ENCODE peak calls at places on chromosomes 16 and 17, in seven cellular contexts. K is SJSA1; T is left ventricle myocardium inferior; J is mucosa of descending colon; Q is uterus; D is SJCRH30; V is CD8-positive, alpha-beta memory T cell. Z is an unnamed sample.

GRCh38 chr17:9434502-9435113 is 141.0 kb downstream of the STX8 start:
- DNase-seq in T (no peak), Q (no peak), K (no peak), V (no peak), J (peak; percentile 16), D (peak; percentile 18), Z (no peak)

GRCh38 chr16:57635266-57636097 is 7.1 kb downstream of the ADGRG1 start:
- DNase-seq in D (no peak), J (peak; percentile 82), Q (no peak), K (no peak), T (no peak), V (no peak), Z (no peak)

GRCh38 chr16:81469710-81470481 is 25.3 kb downstream of the CMIP start:
- DNase-seq in T (peak; percentile 39), V (peak; percentile 72), D (no peak), Q (no peak), K (no peak), J (no peak), Z (peak; percentile 74)

GRCh38 chr16:67183627-67184452 is at the start of gene MATCAP1:
- DNase-seq in J (peak; percentile 95), D (peak; percentile 100), T (peak; percentile 93), V (peak; percentile 97), K (peak; percentile 98), Q (peak; percentile 97), Z (peak; percentile 97)

GRCh38 chr16:69397821-69398521 is 12.2 kb upstream of the TERF2 start:
- DNase-seq in V (no peak), K (peak; percentile 73), Q (peak; percentile 55), D (peak; percentile 65), J (peak; percentile 49), T (no peak), Z (no peak)

GRCh38 chr17:56629450-56630187 is 36.1 kb downstream of the NOG start:
- DNase-seq in K (peak; percentile 77), D (peak; percentile 45), Q (no peak), T (no peak), J (no peak), V (peak; percentile 34), Z (no peak)

GRCh38 chr17:82933911-82934310 is 94.1 kb upstream of the ZNF750 start:
- DNase-seq in J (no peak), D (no peak), T (peak; percentile 7), Q (peak; percentile 10), V (no peak), K (no peak), Z (peak; percentile 67)

GRCh38 chr17:19996502-19996901 is 12.7 kb upstream of the SPECC1 start:
- DNase-seq in K (no peak), V (no peak), Q (no peak), J (no peak), T (no peak), D (peak; percentile 94), Z (no peak)

GRCh38 chr16:27532088-27532810 is 17.5 kb downstream of the GTF3C1 start:
- DNase-seq in T (no peak), V (no peak), J (no peak), D (peak; percentile 73), K (no peak), Q (no peak), Z (no peak)

GRCh38 chr17:30809867-30810266 is 14.6 kb downstream of the CRLF3 start:
- DNase-seq in K (no peak), J (no peak), Q (no peak), D (no peak), V (no peak), T (no peak), Z (no peak)

DNA sequence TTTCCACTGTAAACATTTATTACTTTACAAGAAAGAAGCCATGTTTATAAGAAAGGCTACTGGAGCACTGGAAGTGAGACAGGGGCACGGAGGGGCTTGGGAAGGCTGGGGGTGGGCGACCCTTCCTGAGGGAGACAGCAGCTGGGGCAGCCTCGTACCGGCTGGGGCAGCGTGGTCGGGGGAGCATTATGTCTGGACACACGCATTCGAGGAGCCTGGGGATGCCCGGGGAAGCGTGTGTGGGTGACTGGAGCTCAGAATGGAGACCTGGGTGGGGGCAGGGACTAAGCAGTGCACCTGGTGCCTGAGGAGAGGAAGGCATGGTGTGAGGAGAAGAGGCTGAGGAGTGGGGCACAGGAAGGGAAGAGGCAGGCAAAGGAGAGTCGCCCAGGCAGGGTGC is 64.5 kb downstream of the SRCIN1 start:
- DNase-seq in T (no peak), D (no peak), K (no peak), Q (no peak), J (no peak), V (no peak), Z (no peak)
- H3K4me3 ChIP-seq in T (no peak overlapping the region), D (no peak overlapping the region), K (no peak overlapping the region), Q (no peak overlapping the region), J (no peak overlapping the region), V (no peak overlapping the region), Z (no peak overlapping the region)

GRCh38 chr17:11135819-11136218 is 105.2 kb upstream of the SHISA6 start:
- DNase-seq in J (no peak), K (no peak), D (no peak), Q (no peak), V (no peak), T (no peak), Z (no peak)
- H3K4me3 ChIP-seq in J (no peak overlapping the region), K (no peak overlapping the region), D (no peak overlapping the region), Q (no peak overlapping the region), V (no peak overlapping the region), T (no peak overlapping the region), Z (no peak overlapping the region)

DNA sequence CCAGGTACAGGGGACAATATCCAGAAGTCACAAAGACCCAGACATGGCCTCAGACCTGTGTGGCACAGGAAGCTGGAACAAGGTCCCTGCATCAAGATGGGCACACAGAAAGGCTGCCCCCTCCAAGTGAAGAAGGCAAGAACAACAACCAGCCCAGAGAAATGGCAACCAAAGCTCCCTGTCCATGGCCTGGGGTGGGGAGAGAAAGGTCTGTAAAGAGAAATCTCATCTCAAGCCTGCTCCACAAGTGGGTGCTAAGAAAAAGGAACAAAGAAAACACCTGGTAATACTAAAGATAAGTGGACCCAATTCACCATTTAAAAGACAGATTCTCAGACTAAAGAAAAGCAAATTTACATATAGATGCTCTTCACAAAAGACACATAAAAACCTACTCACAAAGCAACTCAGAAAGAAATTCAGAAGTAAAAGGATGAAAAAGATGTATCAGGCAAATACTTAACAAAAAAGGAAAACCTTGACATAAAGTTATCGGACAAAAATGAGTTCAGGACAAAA is 107.4 kb downstream of the PARN start:
- DNase-seq in D (no peak), J (no peak), Q (no peak), V (no peak), T (no peak), K (no peak), Z (no peak)
- H3K4me3 ChIP-seq in D (no peak overlapping the region), J (no peak overlapping the region), Q (no peak overlapping the region), V (no peak overlapping the region), T (no peak overlapping the region), K (no peak overlapping the region), Z (no peak overlapping the region)

GRCh38 chr17:2406903-2407790 is 6.3 kb upstream of the MNT start:
- DNase-seq in D (no peak), T (peak; percentile 58), J (peak; percentile 92), K (peak; percentile 88), Q (peak; percentile 78), V (no peak), Z (peak; percentile 90)

GRCh38 chr17:2412561-2413021 is 11.7 kb upstream of the MNT start:
- DNase-seq in Q (no peak), T (no peak), D (no peak), K (no peak), J (no peak), V (no peak), Z (no peak)

GRCh38 chr17:2415081-2415480 is 14.2 kb upstream of the MNT start:
- DNase-seq in V (no peak), Q (no peak), J (no peak), K (no peak), T (no peak), D (no peak), Z (no peak)

GRCh38 chr17:2414665-2415064 is 13.8 kb upstream of the MNT start:
- DNase-seq in D (no peak), T (no peak), K (no peak), Q (no peak), J (no peak), V (no peak), Z (no peak)

GRCh38 chr17:2410951-2411350 is 10.1 kb upstream of the MNT start:
- DNase-seq in T (no peak), K (no peak), J (no peak), V (no peak), Q (no peak), D (no peak), Z (no peak)
- H3K4me3 ChIP-seq in T (no peak overlapping the region), K (no peak overlapping the region), J (no peak overlapping the region), V (no peak overlapping the region), Q (no peak overlapping the region), D (no peak overlapping the region), Z (no peak overlapping the region)